ENCODE peak calls at places on chromosomes 1 and 21, in eight cellular contexts. V is right atrium auricular region, L is psoas muscle, X is lower lobe of right lung, Z is hepatocyte, O is cardiac muscle cell, F is adipocyte, Q is IMR-90. W is an unnamed sample.

GRCh38 chr1:232012773-232013386 is 386.3 kb downstream of the DISC1 start:
- DNase-seq in V (peak), X (no peak), L (peak), F (peak), Q (peak), O (peak), Z (peak), W (peak)

GRCh38 chr1:16258591-16259135 is 21.7 kb upstream of the CPLANE2 start:
- DNase-seq in X (no peak), L (no peak), Q (peak), V (no peak), Z (no peak), F (no peak), O (no peak), W (no peak)

GRCh38 chr1:181936768-181937581 is 124.5 kb downstream of the ZNF648 start:
- DNase-seq in X (peak), Z (peak), V (no peak), F (peak), L (no peak), O (peak), Q (no peak), W (no peak)

GRCh38 chr1:186950547-186950946 is 121.8 kb downstream of the PLA2G4A start:
- DNase-seq in V (no peak), Z (no peak), X (no peak), L (no peak), F (peak), O (no peak), Q (peak), W (no peak)

GRCh38 chr1:75696000-75696399 is 28.5 kb upstream of the ACADM start:
- DNase-seq in O (no peak), Z (no peak), F (no peak), L (no peak), Q (no peak), V (no peak), X (no peak), W (no peak)

GRCh38 chr1:89980605-89981004 is 14.3 kb upstream of the ZNF326 start:
- DNase-seq in Z (no peak), Q (no peak), L (no peak), F (peak), V (no peak), O (no peak), X (no peak), W (no peak)

GRCh38 chr1:36159614-36160387 is 3.8 kb downstream of the MAP7D1 start:
- DNase-seq in L (no peak), F (no peak), O (no peak), X (no peak), Z (no peak), Q (no peak), V (no peak), W (no peak)

GRCh38 chr1:65108025-65108692 is 39.8 kb upstream of the AK4 start:
- DNase-seq in Q (no peak), F (no peak), O (no peak), Z (peak), X (no peak), L (no peak), V (no peak), W (no peak)

GRCh38 chr21:35265170-35265877 is 216.2 kb upstream of the RUNX1 start:
- DNase-seq in X (no peak), V (no peak), Z (no peak), O (no peak), L (no peak), F (no peak), Q (peak), W (peak)

GRCh38 chr1:173280899-173281660 is 73.9 kb upstream of the TNFSF4 start:
- DNase-seq in Q (peak), F (no peak), O (no peak), L (no peak), V (no peak), Z (no peak), X (no peak), W (peak)

GRCh38 chr1:207866471-207867135 is 44.3 kb downstream of the CD34 start:
- DNase-seq in X (peak), Q (peak), V (peak), Z (peak), F (peak), L (peak), O (no peak), W (no peak)

GRCh38 chr1:44511769-44512168 is 106.7 kb downstream of the RNF220 start:
- DNase-seq in L (no peak), Z (no peak), V (no peak), F (peak), Q (no peak), X (no peak), O (no peak), W (no peak)

GRCh38 chr1:231091853-231092301 is 51.8 kb upstream of the FAM89A start:
- DNase-seq in X (peak), V (peak), Q (peak), F (no peak), O (no peak), Z (peak), L (no peak), W (no peak)

GRCh38 chr1:25543425-25544242 is at the start of gene LDLRAP1:
- DNase-seq in Z (peak), O (peak), Q (peak), L (peak), X (peak), V (peak), F (peak), W (peak)

GRCh38 chr1:163240705-163241104 is 38.0 kb upstream of the RGS5 start:
- DNase-seq in O (no peak), X (no peak), Z (no peak), Q (no peak), L (no peak), V (no peak), F (no peak), W (no peak)

GRCh38 chr1:18805925-18806849 is 53.3 kb downstream of the TAS1R2 start:
- DNase-seq in L (no peak), Q (no peak), V (no peak), Z (no peak), X (no peak), O (no peak), F (peak), W (no peak)

GRCh38 chr1:199122532-199123311 is 483.9 kb downstream of the PTPRC start:
- DNase-seq in F (no peak), Q (peak), L (no peak), V (no peak), O (no peak), Z (no peak), X (no peak), W (peak)

GRCh38 chr1:207823880-207824566 is 72.2 kb downstream of the CD46 start:
- DNase-seq in F (peak), Z (peak), O (peak), X (peak), V (peak), Q (peak), L (peak), W (peak)

GRCh38 chr1:103529746-103530145 is 4.2 kb downstream of the RNPC3 start:
- DNase-seq in O (no peak), X (no peak), V (no peak), Q (peak), F (no peak), Z (peak), L (peak), W (no peak)

GRCh38 chr1:235205687-235206086 is 44.6 kb upstream of the RBM34 start:
- DNase-seq in X (no peak), V (no peak), F (no peak), L (no peak), Z (no peak), Q (no peak), O (no peak), W (no peak)
- H3K4me3 ChIP-seq in X (no peak), V (no peak), F (no peak), L (no peak), Z (no peak), Q (no peak), O (no peak), W (no peak)

GRCh38 chr21:36288651-36289243 is 31.2 kb upstream of the MORC3 start:
- DNase-seq in Z (no peak), O (no peak), L (peak), Q (peak), F (no peak), V (no peak), X (no peak), W (no peak)
- H3K4me3 ChIP-seq in Z (no peak), O (no peak), L (peak), Q (peak), F (no peak), V (no peak), X (no peak), W (no peak)

GRCh38 chr1:151635479-151636072 is 23.7 kb downstream of the SNX27 start:
- DNase-seq in V (no peak), L (no peak), O (no peak), X (no peak), Z (no peak), F (peak), Q (peak), W (no peak)
- H3K4me3 ChIP-seq in V (no peak), L (no peak), O (no peak), X (no peak), Z (no peak), F (no peak), Q (no peak), W (no peak)

GRCh38 chr21:43866659-43867331 is 1.8 kb downstream of the AGPAT3 start:
- DNase-seq in Z (peak), F (no peak), X (no peak), Q (no peak), V (no peak), L (no peak), O (no peak), W (no peak)
- H3K4me3 ChIP-seq in Z (peak), F (peak), X (peak), Q (peak), V (peak), L (peak), O (no peak), W (peak)

DNA sequence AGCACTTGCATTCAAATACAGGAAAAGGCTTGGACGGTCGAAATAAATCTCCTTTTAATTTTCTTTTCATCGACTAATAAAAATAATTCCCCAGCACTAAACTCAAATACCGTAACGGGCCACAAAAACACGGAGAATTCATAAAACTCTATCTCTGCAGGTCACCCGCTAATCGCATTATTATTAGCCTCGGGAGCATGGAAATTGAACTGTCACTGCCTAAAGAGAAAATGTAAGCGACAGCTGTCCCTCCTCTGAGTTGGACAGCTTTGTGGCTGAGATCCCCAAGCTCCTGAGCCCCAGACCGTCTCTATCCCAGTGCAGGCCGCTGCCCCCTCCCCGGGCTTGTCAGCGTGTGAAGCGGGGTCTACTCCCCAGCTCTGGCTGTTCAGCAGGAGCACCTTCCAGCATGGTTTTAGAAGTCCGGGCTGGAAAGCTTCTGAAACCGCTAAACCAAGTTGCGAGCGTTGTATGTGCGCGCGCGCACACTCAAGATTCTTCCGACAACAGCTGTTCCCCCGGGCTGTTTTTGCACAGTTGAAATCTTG is 1.8 kb downstream of the TBX15 start:
- DNase-seq in L (peak), X (no peak), F (no peak), V (no peak), Q (no peak), O (no peak), Z (no peak), W (no peak)
- H3K4me3 ChIP-seq in L (peak), X (no peak), F (peak), V (peak), Q (no peak), O (no peak), Z (peak), W (peak)

GRCh38 chr1:229581485-229581884 is 23.0 kb upstream of the ABCB10 start:
- DNase-seq in F (no peak), Z (no peak), Q (no peak), O (no peak), X (no peak), V (no peak), L (no peak), W (no peak)

GRCh38 chr1:229578168-229579100 is 19.9 kb upstream of the ABCB10 start:
- DNase-seq in L (no peak), X (no peak), O (no peak), Q (no peak), F (no peak), Z (no peak), V (no peak), W (no peak)

GRCh38 chr1:229582715-229583114 is 24.2 kb upstream of the ABCB10 start:
- DNase-seq in X (no peak), Z (no peak), O (no peak), F (no peak), L (no peak), V (no peak), Q (no peak), W (no peak)

GRCh38 chr1:229582011-229582694 is 23.6 kb upstream of the ABCB10 start:
- DNase-seq in Z (no peak), F (no peak), V (no peak), X (peak), Q (peak), O (peak), L (peak), W (no peak)

GRCh38 chr1:229579101-229579651 is 20.7 kb upstream of the ABCB10 start:
- DNase-seq in X (no peak), O (no peak), L (no peak), F (no peak), Q (peak), Z (no peak), V (no peak), W (no peak)
- H3K4me3 ChIP-seq in X (peak), O (no peak), L (peak), F (peak), Q (no peak), Z (no peak), V (peak), W (no peak)

W was measured in astrocyte of the cerebellum.